ENCODE peak calls at places on chromosomes 4 and X, in four cellular contexts. One of them, this sample, is unnamed.
A peak's percentile ranks its signal among the peaks of the same experiment; 100 is the strongest.

GRCh38 chr4:68407868-68408190 is 39.4 kb upstream of the TMPRSS11E start:
- DNase-seq in naive thymus-derived CD4-positive, alpha-beta T cell: no peak
- DNase-seq in CD4-positive, CD25-positive, alpha-beta regulatory T cell: no peak
- DNase-seq in effector memory CD4-positive, alpha-beta T cell: no peak
- DNase-seq in this sample: no peak

GRCh38 chr4:168880087-168880675 is 129.9 kb downstream of the CBR4 start:
- DNase-seq in naive thymus-derived CD4-positive, alpha-beta T cell: no peak
- DNase-seq in CD4-positive, CD25-positive, alpha-beta regulatory T cell: no peak
- DNase-seq in effector memory CD4-positive, alpha-beta T cell: no peak
- DNase-seq in this sample: no peak

GRCh38 chr4:130068072-130068471 is 972.1 kb downstream of the C4orf33 start:
- DNase-seq in naive thymus-derived CD4-positive, alpha-beta T cell: no peak
- DNase-seq in CD4-positive, CD25-positive, alpha-beta regulatory T cell: no peak
- DNase-seq in effector memory CD4-positive, alpha-beta T cell: no peak
- DNase-seq in this sample: no peak

GRCh38 chr4:19999331-19999730 is 252.4 kb upstream of the SLIT2 start:
- DNase-seq in naive thymus-derived CD4-positive, alpha-beta T cell: no peak
- DNase-seq in CD4-positive, CD25-positive, alpha-beta regulatory T cell: no peak
- DNase-seq in effector memory CD4-positive, alpha-beta T cell: no peak
- DNase-seq in this sample: no peak

GRCh38 chrX:130120746-130121504 is 10.6 kb upstream of the ELF4 start:
- DNase-seq in naive thymus-derived CD4-positive, alpha-beta T cell: peak; percentile 72
- DNase-seq in CD4-positive, CD25-positive, alpha-beta regulatory T cell: peak; percentile 69
- DNase-seq in effector memory CD4-positive, alpha-beta T cell: peak; percentile 40
- DNase-seq in this sample: peak; percentile 72

GRCh38 chrX:34629572-34629971 is 27.5 kb downstream of the TMEM47 start:
- DNase-seq in naive thymus-derived CD4-positive, alpha-beta T cell: no peak
- DNase-seq in CD4-positive, CD25-positive, alpha-beta regulatory T cell: no peak
- DNase-seq in effector memory CD4-positive, alpha-beta T cell: no peak
- DNase-seq in this sample: no peak

GRCh38 chrX:2967998-2968909 is 38.1 kb upstream of the ARSH start:
- DNase-seq in naive thymus-derived CD4-positive, alpha-beta T cell: no peak
- DNase-seq in CD4-positive, CD25-positive, alpha-beta regulatory T cell: peak; percentile 20
- DNase-seq in effector memory CD4-positive, alpha-beta T cell: no peak
- DNase-seq in this sample: no peak

GRCh38 chr4:15077969-15078368 is 75.7 kb downstream of the CPEB2 start:
- DNase-seq in naive thymus-derived CD4-positive, alpha-beta T cell: no peak
- DNase-seq in CD4-positive, CD25-positive, alpha-beta regulatory T cell: no peak
- DNase-seq in effector memory CD4-positive, alpha-beta T cell: no peak
- DNase-seq in this sample: no peak

GRCh38 chrX:153981231-153981630 is 8.7 kb downstream of the TMEM187 start:
- DNase-seq in naive thymus-derived CD4-positive, alpha-beta T cell: no peak
- DNase-seq in CD4-positive, CD25-positive, alpha-beta regulatory T cell: no peak
- DNase-seq in effector memory CD4-positive, alpha-beta T cell: no peak
- DNase-seq in this sample: no peak

GRCh38 chrX:153988493-153988892 is 15.9 kb downstream of the TMEM187 start:
- DNase-seq in naive thymus-derived CD4-positive, alpha-beta T cell: no peak
- DNase-seq in CD4-positive, CD25-positive, alpha-beta regulatory T cell: no peak
- DNase-seq in effector memory CD4-positive, alpha-beta T cell: no peak
- DNase-seq in this sample: no peak

GRCh38 chrX:153984351-153985178 is 12.0 kb downstream of the TMEM187 start:
- DNase-seq in naive thymus-derived CD4-positive, alpha-beta T cell: no peak
- DNase-seq in CD4-positive, CD25-positive, alpha-beta regulatory T cell: peak; percentile 59
- DNase-seq in effector memory CD4-positive, alpha-beta T cell: peak; percentile 9
- DNase-seq in this sample: no peak

GRCh38 chrX:153981771-153982533 is 9.4 kb downstream of the TMEM187 start:
- DNase-seq in naive thymus-derived CD4-positive, alpha-beta T cell: peak; percentile 64
- DNase-seq in CD4-positive, CD25-positive, alpha-beta regulatory T cell: peak; percentile 82
- DNase-seq in effector memory CD4-positive, alpha-beta T cell: peak; percentile 47
- DNase-seq in this sample: peak; percentile 52

GRCh38 chrX:153983321-153983729 is 10.8 kb downstream of the TMEM187 start:
- DNase-seq in naive thymus-derived CD4-positive, alpha-beta T cell: no peak
- DNase-seq in CD4-positive, CD25-positive, alpha-beta regulatory T cell: no peak
- DNase-seq in effector memory CD4-positive, alpha-beta T cell: no peak
- DNase-seq in this sample: no peak
- H3K4me1 ChIP-seq in naive thymus-derived CD4-positive, alpha-beta T cell: peaks cover 41% of the 10 kb centered on the region
- H3K4me1 ChIP-seq in CD4-positive, CD25-positive, alpha-beta regulatory T cell: peaks cover 47% of the 10 kb centered on the region
- H3K4me1 ChIP-seq in effector memory CD4-positive, alpha-beta T cell: peaks cover 43% of the 10 kb centered on the region
- H3K4me1 ChIP-seq in this sample: peaks cover 14% of the 10 kb centered on the region

GRCh38 chrX:10007604-10008003 is 40.4 kb downstream of the CLDN34 start:
- DNase-seq in naive thymus-derived CD4-positive, alpha-beta T cell: no peak
- DNase-seq in CD4-positive, CD25-positive, alpha-beta regulatory T cell: no peak
- DNase-seq in effector memory CD4-positive, alpha-beta T cell: no peak
- DNase-seq in this sample: no peak
- H3K4me1 ChIP-seq in naive thymus-derived CD4-positive, alpha-beta T cell: peaks cover 13% of the 10 kb centered on the region
- H3K4me1 ChIP-seq in CD4-positive, CD25-positive, alpha-beta regulatory T cell: peaks cover 8% of the 10 kb centered on the region
- H3K4me1 ChIP-seq in effector memory CD4-positive, alpha-beta T cell: peaks cover 7% of the 10 kb centered on the region
- H3K4me1 ChIP-seq in this sample: no peaks in the 10 kb centered on the region

GRCh38 chr4:184408711-184409081 is 65.7 kb downstream of the IRF2 start:
- DNase-seq in naive thymus-derived CD4-positive, alpha-beta T cell: no peak
- DNase-seq in CD4-positive, CD25-positive, alpha-beta regulatory T cell: no peak
- DNase-seq in effector memory CD4-positive, alpha-beta T cell: no peak
- DNase-seq in this sample: no peak
- H3K4me1 ChIP-seq in naive thymus-derived CD4-positive, alpha-beta T cell: peaks cover 17% of the 10 kb centered on the region
- H3K4me1 ChIP-seq in CD4-positive, CD25-positive, alpha-beta regulatory T cell: peaks cover 42% of the 10 kb centered on the region
- H3K4me1 ChIP-seq in effector memory CD4-positive, alpha-beta T cell: peaks cover 20% of the 10 kb centered on the region
- H3K4me1 ChIP-seq in this sample: no peaks in the 10 kb centered on the region

DNA sequence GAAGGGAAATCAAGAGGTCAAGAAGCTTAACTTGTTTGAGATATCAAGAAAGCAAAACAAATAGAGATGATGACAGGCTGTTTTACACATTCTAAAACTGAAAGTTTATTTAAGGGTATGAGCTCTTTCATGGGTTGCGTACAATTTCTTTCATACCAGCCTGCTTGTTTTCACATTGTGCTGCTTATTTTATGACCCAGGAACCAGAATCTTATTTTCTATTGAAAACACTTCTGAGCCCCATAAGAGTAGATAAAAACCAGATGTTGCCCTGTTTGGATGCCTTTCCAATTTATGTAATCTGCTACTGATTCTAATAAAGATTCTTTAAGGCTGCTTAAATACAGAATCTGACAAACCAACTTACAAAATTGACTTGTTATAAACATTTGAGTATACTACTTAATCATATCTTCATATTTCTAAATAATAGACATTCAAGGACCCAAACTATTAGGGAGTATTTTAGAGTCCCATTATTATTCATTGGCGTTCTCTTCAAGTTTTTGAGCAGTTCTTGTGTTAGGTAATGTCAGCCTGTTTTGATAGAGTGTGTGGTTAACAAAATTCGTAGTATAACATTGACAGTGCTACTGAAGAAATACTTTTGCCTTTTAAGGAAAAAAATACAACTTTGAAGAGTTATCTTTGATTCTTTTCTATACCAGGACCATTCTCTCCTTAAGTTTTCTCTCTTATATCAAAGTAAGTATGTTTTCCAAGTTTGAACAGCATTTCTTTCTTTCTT is 74.4 kb downstream of the PDLIM5 start:
- DNase-seq in naive thymus-derived CD4-positive, alpha-beta T cell: no peak
- DNase-seq in CD4-positive, CD25-positive, alpha-beta regulatory T cell: peak; percentile 9
- DNase-seq in effector memory CD4-positive, alpha-beta T cell: no peak
- DNase-seq in this sample: no peak
- H3K4me1 ChIP-seq in naive thymus-derived CD4-positive, alpha-beta T cell: no peaks in the 10 kb centered on the region
- H3K4me1 ChIP-seq in CD4-positive, CD25-positive, alpha-beta regulatory T cell: no peaks in the 10 kb centered on the region
- H3K4me1 ChIP-seq in effector memory CD4-positive, alpha-beta T cell: no peaks in the 10 kb centered on the region
- H3K4me1 ChIP-seq in this sample: no peaks in the 10 kb centered on the region

GRCh38 chrX:17831255-17831654 is 29.8 kb downstream of the RAI2 start:
- DNase-seq in naive thymus-derived CD4-positive, alpha-beta T cell: no peak
- DNase-seq in CD4-positive, CD25-positive, alpha-beta regulatory T cell: no peak
- DNase-seq in effector memory CD4-positive, alpha-beta T cell: no peak
- DNase-seq in this sample: no peak

GRCh38 chrX:17829526-17829925 is 31.6 kb downstream of the RAI2 start:
- DNase-seq in naive thymus-derived CD4-positive, alpha-beta T cell: no peak
- DNase-seq in CD4-positive, CD25-positive, alpha-beta regulatory T cell: no peak
- DNase-seq in effector memory CD4-positive, alpha-beta T cell: no peak
- DNase-seq in this sample: no peak

GRCh38 chrX:17826609-17827496 is 34.2 kb downstream of the RAI2 start:
- DNase-seq in naive thymus-derived CD4-positive, alpha-beta T cell: no peak
- DNase-seq in CD4-positive, CD25-positive, alpha-beta regulatory T cell: no peak
- DNase-seq in effector memory CD4-positive, alpha-beta T cell: no peak
- DNase-seq in this sample: no peak

GRCh38 chrX:17830211-17830610 is 30.9 kb downstream of the RAI2 start:
- DNase-seq in naive thymus-derived CD4-positive, alpha-beta T cell: no peak
- DNase-seq in CD4-positive, CD25-positive, alpha-beta regulatory T cell: no peak
- DNase-seq in effector memory CD4-positive, alpha-beta T cell: no peak
- DNase-seq in this sample: no peak

DNA sequence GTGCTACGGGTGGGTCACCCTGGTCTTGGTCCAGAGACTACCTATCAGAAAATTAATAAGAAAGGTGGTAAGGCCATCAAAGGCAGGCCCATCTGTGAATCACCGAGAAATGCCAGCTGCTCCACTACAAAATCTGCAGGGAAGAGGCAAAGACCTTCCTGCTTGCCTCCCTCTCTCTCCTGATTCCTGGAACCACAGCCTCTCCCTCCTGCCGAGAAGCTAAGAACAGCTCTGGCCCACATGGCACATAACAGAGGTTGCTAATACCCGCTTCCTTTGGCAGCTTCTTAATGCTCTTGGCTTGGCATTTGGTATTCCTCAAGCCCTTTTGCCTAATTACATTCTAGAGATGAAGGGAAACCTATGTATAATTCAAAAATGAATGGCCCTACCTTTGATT is 32.9 kb downstream of the RAI2 start:
- DNase-seq in naive thymus-derived CD4-positive, alpha-beta T cell: no peak
- DNase-seq in CD4-positive, CD25-positive, alpha-beta regulatory T cell: no peak
- DNase-seq in effector memory CD4-positive, alpha-beta T cell: no peak
- DNase-seq in this sample: no peak
- H3K4me1 ChIP-seq in naive thymus-derived CD4-positive, alpha-beta T cell: no peaks in the 10 kb centered on the region
- H3K4me1 ChIP-seq in CD4-positive, CD25-positive, alpha-beta regulatory T cell: no peaks in the 10 kb centered on the region
- H3K4me1 ChIP-seq in effector memory CD4-positive, alpha-beta T cell: no peaks in the 10 kb centered on the region
- H3K4me1 ChIP-seq in this sample: no peaks in the 10 kb centered on the region

GRCh38 chr4:121688696-121689095 is 8.1 kb downstream of the ANXA5 start:
- DNase-seq in naive thymus-derived CD4-positive, alpha-beta T cell: no peak
- DNase-seq in CD4-positive, CD25-positive, alpha-beta regulatory T cell: no peak
- DNase-seq in effector memory CD4-positive, alpha-beta T cell: no peak
- DNase-seq in this sample: no peak
- H3K4me1 ChIP-seq in naive thymus-derived CD4-positive, alpha-beta T cell: no peaks in the 10 kb centered on the region
- H3K4me1 ChIP-seq in CD4-positive, CD25-positive, alpha-beta regulatory T cell: peaks cover 15% of the 10 kb centered on the region
- H3K4me1 ChIP-seq in effector memory CD4-positive, alpha-beta T cell: no peaks in the 10 kb centered on the region
- H3K4me1 ChIP-seq in this sample: no peaks in the 10 kb centered on the region

GRCh38 chr4:7826909-7827306 is 112.8 kb downstream of the AFAP1 start:
- DNase-seq in naive thymus-derived CD4-positive, alpha-beta T cell: no peak
- DNase-seq in CD4-positive, CD25-positive, alpha-beta regulatory T cell: no peak
- DNase-seq in effector memory CD4-positive, alpha-beta T cell: no peak
- DNase-seq in this sample: no peak

GRCh38 chr4:7824218-7824617 is 115.4 kb downstream of the AFAP1 start:
- DNase-seq in naive thymus-derived CD4-positive, alpha-beta T cell: no peak
- DNase-seq in CD4-positive, CD25-positive, alpha-beta regulatory T cell: no peak
- DNase-seq in effector memory CD4-positive, alpha-beta T cell: no peak
- DNase-seq in this sample: no peak

GRCh38 chr4:7827566-7827965 is 112.1 kb downstream of the AFAP1 start:
- DNase-seq in naive thymus-derived CD4-positive, alpha-beta T cell: no peak
- DNase-seq in CD4-positive, CD25-positive, alpha-beta regulatory T cell: no peak
- DNase-seq in effector memory CD4-positive, alpha-beta T cell: no peak
- DNase-seq in this sample: no peak

GRCh38 chr4:7828011-7828720 is 111.5 kb downstream of the AFAP1 start:
- DNase-seq in naive thymus-derived CD4-positive, alpha-beta T cell: peak; percentile 10
- DNase-seq in CD4-positive, CD25-positive, alpha-beta regulatory T cell: peak; percentile 56
- DNase-seq in effector memory CD4-positive, alpha-beta T cell: peak; percentile 65
- DNase-seq in this sample: no peak

DNA sequence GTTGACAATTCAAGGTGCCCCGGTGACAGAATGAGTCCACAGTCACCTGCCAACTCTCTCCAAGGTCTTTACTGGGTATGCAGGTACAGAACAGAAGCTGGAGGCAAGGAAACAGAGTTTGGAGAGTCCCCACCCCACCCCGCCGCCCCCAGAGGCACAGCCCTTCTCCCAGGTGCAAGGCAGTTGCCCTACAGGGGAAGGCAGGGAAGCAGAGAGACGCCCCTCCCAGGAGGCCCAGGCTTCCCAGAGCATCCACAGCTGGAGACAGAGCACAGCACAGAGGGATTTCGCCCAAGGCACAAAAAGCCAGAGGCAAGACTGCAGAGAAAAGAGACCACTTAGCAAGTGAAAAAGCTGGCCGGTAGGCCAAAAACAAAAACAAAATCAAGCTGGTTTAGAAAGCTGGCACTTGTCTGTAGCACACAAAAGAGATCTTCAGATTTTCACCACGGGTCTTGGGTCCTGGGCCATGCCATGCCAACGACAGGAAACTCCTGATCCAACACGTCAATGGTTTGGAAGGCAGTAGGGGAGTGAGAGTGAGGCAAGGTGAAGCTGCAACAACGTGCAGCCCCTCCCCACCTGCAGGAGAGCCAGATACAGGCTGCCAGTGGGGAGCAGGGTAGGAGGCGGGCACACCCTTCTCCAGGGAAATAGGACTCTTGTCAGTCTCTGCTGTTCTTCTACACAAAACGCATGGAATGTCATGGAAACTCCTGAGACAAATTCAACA is 113.3 kb downstream of the AFAP1 start:
- DNase-seq in naive thymus-derived CD4-positive, alpha-beta T cell: no peak
- DNase-seq in CD4-positive, CD25-positive, alpha-beta regulatory T cell: no peak
- DNase-seq in effector memory CD4-positive, alpha-beta T cell: no peak
- DNase-seq in this sample: no peak
- H3K4me1 ChIP-seq in naive thymus-derived CD4-positive, alpha-beta T cell: peaks cover 14% of the 10 kb centered on the region
- H3K4me1 ChIP-seq in CD4-positive, CD25-positive, alpha-beta regulatory T cell: peaks cover 36% of the 10 kb centered on the region
- H3K4me1 ChIP-seq in effector memory CD4-positive, alpha-beta T cell: peaks cover 26% of the 10 kb centered on the region
- H3K4me1 ChIP-seq in this sample: no peaks in the 10 kb centered on the region

GRCh38 chr4:38694330-38694729 is 30.3 kb downstream of the KLF3 start:
- DNase-seq in naive thymus-derived CD4-positive, alpha-beta T cell: no peak
- DNase-seq in CD4-positive, CD25-positive, alpha-beta regulatory T cell: no peak
- DNase-seq in effector memory CD4-positive, alpha-beta T cell: no peak
- DNase-seq in this sample: no peak
- H3K4me1 ChIP-seq in naive thymus-derived CD4-positive, alpha-beta T cell: no peaks in the 10 kb centered on the region
- H3K4me1 ChIP-seq in CD4-positive, CD25-positive, alpha-beta regulatory T cell: no peaks in the 10 kb centered on the region
- H3K4me1 ChIP-seq in effector memory CD4-positive, alpha-beta T cell: no peaks in the 10 kb centered on the region
- H3K4me1 ChIP-seq in this sample: no peaks in the 10 kb centered on the region